ENCODE peak calls at places on chromosomes 12 and 14, in nine cellular contexts. D is A549, L is esophagus muscularis mucosa, I is stomach, U is ovary, O is HepG2, A is suprapubic skin, Z is GM12878, V is transverse colon. W is an unnamed sample.
A peak's percentile ranks its signal among the peaks of the same experiment; 100 is the strongest.

GRCh38 chr12:108630481-108631207 is 3.0 kb downstream of the SELPLG start:
- DNase-seq in V (no peak), Z (no peak), D (no peak), I (no peak), A (no peak), U (no peak), L (no peak), O (no peak), W (no peak)

GRCh38 chr12:120760349-120761245 is 35.0 kb downstream of the ACADS start:
- DNase-seq in A (no peak), L (peak; percentile 72), O (no peak), U (no peak), V (no peak), D (no peak), I (no peak), Z (no peak), W (no peak)

GRCh38 chr12:65699251-65699650 is 125.0 kb upstream of the HMGA2 start:
- DNase-seq in U (no peak), L (no peak), I (no peak), A (no peak), Z (no peak), O (no peak), D (no peak), V (no peak), W (no peak)

GRCh38 chr12:120156315-120157259 is 37.9 kb downstream of the GCN1 start:
- DNase-seq in A (no peak), V (no peak), U (no peak), O (no peak), I (no peak), Z (no peak), L (no peak), D (no peak), W (no peak)

GRCh38 chr14:69580009-69580577 is 5.4 kb upstream of the CCDC177 start:
- DNase-seq in A (no peak), V (no peak), U (no peak), I (peak; percentile 30), L (no peak), O (peak; percentile 95), D (peak; percentile 60), Z (no peak), W (no peak)

GRCh38 chr12:72010365-72010764 is 71.7 kb downstream of the TPH2 start:
- DNase-seq in O (no peak), D (no peak), U (no peak), A (no peak), I (no peak), Z (no peak), V (no peak), L (no peak), W (no peak)

GRCh38 chr14:100578552-100578951 is 8.7 kb downstream of the BEGAIN start:
- DNase-seq in D (no peak), I (no peak), A (no peak), O (no peak), L (no peak), V (no peak), Z (no peak), U (no peak), W (no peak)

GRCh38 chr12:99381992-99382391 is 265.6 kb upstream of the GARIN6 start:
- DNase-seq in Z (peak; percentile 73), U (no peak), I (no peak), D (no peak), V (no peak), A (no peak), O (no peak), L (no peak), W (no peak)

GRCh38 chr14:59632381-59632780 is 55.8 kb upstream of the CCDC175 start:
- DNase-seq in D (peak; percentile 25), U (no peak), L (no peak), V (peak; percentile 30), Z (no peak), A (no peak), O (peak; percentile 20), I (peak; percentile 34), W (no peak)

GRCh38 chr12:27488479-27488878 is 35.5 kb upstream of the PPFIBP1 start:
- DNase-seq in Z (no peak), D (no peak), O (no peak), A (no peak), I (no peak), U (no peak), L (no peak), V (no peak), W (no peak)

GRCh38 chr14:74945261-74945851 is 10.0 kb downstream of the PGF start:
- DNase-seq in O (no peak), D (peak; percentile 75), Z (no peak), A (no peak), V (peak; percentile 47), U (no peak), L (no peak), I (no peak), W (no peak)

GRCh38 chr12:12008232-12008850 is 62.4 kb upstream of the BCL2L14 start:
- DNase-seq in O (no peak), V (peak; percentile 20), U (no peak), A (no peak), D (no peak), L (no peak), Z (no peak), I (no peak), W (no peak)

GRCh38 chr12:53978477-53979356 is 4.0 kb upstream of the HOTAIR start:
- DNase-seq in I (no peak), L (no peak), V (peak; percentile 60), O (peak; percentile 14), Z (no peak), A (no peak), U (no peak), D (no peak), W (no peak)

GRCh38 chr14:35956376-35957000 is 130.3 kb downstream of the BRMS1L start:
- DNase-seq in U (no peak), I (no peak), D (no peak), L (peak; percentile 88), V (no peak), A (no peak), O (no peak), Z (no peak), W (no peak)

GRCh38 chr14:58777541-58777979 is 139.8 kb downstream of the DACT1 start:
- DNase-seq in L (no peak), D (no peak), Z (no peak), O (no peak), U (no peak), I (no peak), V (no peak), A (no peak), W (no peak)

GRCh38 chr12:13981296-13981962 is at the start of gene GRIN2B:
- DNase-seq in O (no peak), I (no peak), A (no peak), Z (no peak), L (no peak), V (no peak), D (peak; percentile 19), U (no peak), W (no peak)

GRCh38 chr14:91388551-91388975 is 29.1 kb downstream of the CCDC88C start:
- DNase-seq in A (no peak), O (no peak), U (no peak), L (no peak), I (no peak), Z (no peak), V (peak; percentile 55), D (no peak), W (no peak)
- H3K27ac ChIP-seq in A (no peak overlapping the region), O (no peak overlapping the region), U (no peak overlapping the region), L (no peak overlapping the region), I (peak overlapping the region; percentile 41), Z (peak overlapping the region; percentile 88), V (peak overlapping the region; percentile 77), D (no peak overlapping the region), W (no peak overlapping the region)

DNA sequence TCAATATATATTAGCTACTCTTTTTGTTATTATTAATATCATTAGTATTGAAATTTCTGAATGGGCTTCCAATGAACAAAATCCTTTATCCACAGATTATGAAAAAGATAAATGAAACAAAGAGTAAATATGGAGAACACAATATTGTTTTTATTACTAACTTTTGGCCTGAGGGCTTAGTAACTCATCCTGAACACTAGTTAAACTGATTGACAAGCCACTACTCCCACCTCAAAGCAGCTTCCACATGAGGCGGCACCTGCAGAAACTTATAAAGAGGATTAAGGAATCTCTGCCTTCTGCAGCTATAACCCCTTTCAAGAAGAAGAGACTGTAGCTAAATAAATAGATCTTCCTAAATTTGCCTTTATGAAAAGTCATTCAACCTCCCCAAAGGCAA is 187.6 kb upstream of the ALG10 start:
- DNase-seq in A (no peak), U (no peak), V (no peak), Z (no peak), O (no peak), L (no peak), D (no peak), I (no peak), W (no peak)
- TF ChIP-seq EP300 in A (no peak), U (no peak), V (no peak), Z (no peak), O (no peak), L (no peak), D (no peak), I (no peak), W (no peak)

GRCh38 chr14:31456841-31457664 is at the start of gene DTD2:
- DNase-seq in L (peak; percentile 96), I (peak; percentile 96), A (peak; percentile 94), V (peak; percentile 96), Z (peak; percentile 74), O (peak; percentile 98), D (peak; percentile 81), U (peak; percentile 93), W (peak; percentile 93)

GRCh38 chr14:31461545-31461944 is 4.2 kb upstream of the DTD2 start:
- DNase-seq in V (no peak), I (no peak), U (no peak), O (no peak), A (no peak), Z (no peak), D (no peak), L (no peak), W (no peak)

DNA sequence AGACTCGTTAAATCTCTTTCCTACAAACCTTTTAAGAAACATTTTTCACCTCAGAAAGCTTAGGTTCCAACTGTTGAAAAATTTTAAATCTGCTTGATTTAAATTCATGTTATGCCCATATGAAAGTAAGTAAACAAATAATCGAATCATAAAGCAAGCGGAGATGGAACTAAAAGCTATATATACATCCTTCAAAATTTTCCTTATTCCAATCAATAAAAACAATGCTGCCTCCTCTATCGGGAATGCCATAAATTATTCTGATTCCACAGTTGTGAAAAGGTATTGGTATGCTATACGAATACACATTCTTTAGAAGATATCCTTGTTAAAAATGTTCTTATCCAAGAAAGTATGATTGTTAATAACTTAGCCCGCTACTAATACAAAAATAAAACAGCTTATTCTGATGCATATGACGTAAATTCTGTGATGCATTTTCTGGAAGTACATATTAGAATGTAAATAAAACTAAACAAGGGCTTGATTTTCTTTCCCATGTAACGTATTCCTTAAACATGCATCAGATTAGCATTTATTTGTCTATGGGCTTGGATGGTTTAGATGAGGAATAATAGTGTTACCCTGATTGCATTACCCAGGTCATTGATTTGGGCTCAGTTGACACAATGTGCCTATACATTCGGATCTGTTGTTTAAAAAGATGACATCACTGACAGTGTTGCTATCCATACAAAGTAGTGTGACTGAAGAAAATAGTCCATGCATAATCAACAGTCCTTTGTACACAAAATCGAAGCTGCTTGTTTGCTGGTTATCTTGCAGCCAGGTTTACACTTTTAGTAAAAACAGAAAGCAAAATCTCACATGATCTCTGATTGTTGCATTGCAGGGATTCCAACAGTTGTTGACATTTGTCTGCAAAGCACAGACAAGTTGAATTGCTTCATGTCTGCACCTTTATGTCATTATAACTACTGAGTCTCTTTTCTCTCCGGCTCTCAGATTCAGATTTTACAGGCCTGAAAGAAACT is 656 bp upstream of the DTD2 start:
- DNase-seq in Z (no peak), U (no peak), O (peak; percentile 93), V (no peak), L (no peak), I (no peak), D (no peak), A (no peak), W (no peak)
- H3K9me3 ChIP-seq in Z (no peaks in the 10 kb centered on the region), U (no peaks in the 10 kb centered on the region), O (no peaks in the 10 kb centered on the region), V (no peaks in the 10 kb centered on the region), L (no peaks in the 10 kb centered on the region), I (no peaks in the 10 kb centered on the region), D (no peaks in the 10 kb centered on the region), A (no peaks in the 10 kb centered on the region), W (no peaks in the 10 kb centered on the region)

GRCh38 chr12:1760566-1761382 is 59.6 kb upstream of the LRTM2 start:
- DNase-seq in V (no peak), D (peak; percentile 11), A (no peak), O (peak; percentile 95), Z (no peak), L (no peak), U (no peak), I (no peak), W (no peak)
- H3K27ac ChIP-seq in V (no peak overlapping the region), D (peak overlapping the region; percentile 67), A (no peak overlapping the region), O (peak overlapping the region; percentile 83), Z (no peak overlapping the region), L (no peak overlapping the region), U (no peak overlapping the region), I (no peak overlapping the region), W (peak overlapping the region; percentile 29)

W was measured in tibial nerve.